ENCODE peak calls at places on chromosomes 7 and 10, in seven cellular contexts. D is AG04449; A is CD8-positive, alpha-beta T cell; P is Peyer's patch; O is GM13977; R is endothelial cell; K is heart right ventricle. G is an unnamed sample.

GRCh38 chr10:42754155-42755027 is 28.2 kb upstream of the BMS1 start:
- DNase-seq in O (peak), R (peak), A (no peak), D (no peak), P (no peak), K (peak), G (peak)

GRCh38 chr10:79430946-79431345 is 14.5 kb downstream of the ZCCHC24 start:
- DNase-seq in A (no peak), O (no peak), K (no peak), P (no peak), R (no peak), D (no peak), G (no peak)

GRCh38 chr10:48439031-48439430 is 132.6 kb downstream of the MAPK8 start:
- DNase-seq in D (no peak), R (no peak), P (no peak), O (no peak), A (no peak), K (no peak), G (no peak)

GRCh38 chr10:132867801-132868644 is 74.3 kb downstream of the CFAP46 start:
- DNase-seq in R (no peak), O (no peak), A (no peak), D (no peak), K (peak), P (no peak), G (no peak)

GRCh38 chr7:38673795-38674194 is 42.6 kb upstream of the AMPH start:
- DNase-seq in R (no peak), K (no peak), D (peak), A (no peak), P (no peak), O (no peak), G (no peak)

GRCh38 chr7:40482794-40483374 is 348.1 kb downstream of the SUGCT start:
- DNase-seq in P (no peak), O (no peak), R (no peak), K (no peak), A (no peak), D (no peak), G (no peak)

GRCh38 chr7:114418117-114418516 is 3.5 kb downstream of the FOXP2 start:
- DNase-seq in O (no peak), P (no peak), R (no peak), K (no peak), D (no peak), A (no peak), G (no peak)

GRCh38 chr7:82528577-82529305 is 85.2 kb upstream of the CACNA2D1 start:
- DNase-seq in R (no peak), K (no peak), P (no peak), O (no peak), A (no peak), D (no peak), G (no peak)

GRCh38 chr10:128463991-128464755 is 337.9 kb upstream of the MKI67 start:
- DNase-seq in D (peak), A (peak), P (no peak), O (no peak), R (peak), K (no peak), G (peak)

GRCh38 chr7:156759579-156760202 is 119.1 kb downstream of the RNF32 start:
- DNase-seq in A (no peak), P (no peak), R (no peak), K (no peak), D (no peak), O (no peak), G (no peak)

GRCh38 chr7:139699640-139700504 is 77.9 kb downstream of the HIPK2 start:
- DNase-seq in A (no peak), R (no peak), O (no peak), P (no peak), D (no peak), K (no peak), G (no peak)

GRCh38 chr7:35384761-35385700 is 131.1 kb upstream of the TBX20 start:
- DNase-seq in R (no peak), D (no peak), A (no peak), O (no peak), P (no peak), K (peak), G (no peak)

GRCh38 chr10:2037966-2038493 is 300.7 kb upstream of the ADARB2 start:
- DNase-seq in O (no peak), P (no peak), D (no peak), R (no peak), K (no peak), A (no peak), G (no peak)

GRCh38 chr10:125521721-125522680 is 161.0 kb downstream of the TEX36 start:
- DNase-seq in R (peak), O (no peak), D (no peak), A (no peak), K (no peak), P (no peak), G (no peak)

GRCh38 chr10:633279-634245 is 55.9 kb downstream of the DIP2C start:
- DNase-seq in D (no peak), R (no peak), A (no peak), O (no peak), K (no peak), P (no peak), G (no peak)

GRCh38 chr7:31788445-31788844 is 101.4 kb downstream of the PPP1R17 start:
- DNase-seq in O (no peak), D (no peak), P (no peak), A (no peak), R (no peak), K (no peak), G (no peak)

GRCh38 chr7:97128736-97129135 is 11.2 kb downstream of the SDHAF3 start:
- DNase-seq in P (no peak), R (no peak), A (no peak), O (no peak), K (no peak), D (no peak), G (no peak)

GRCh38 chr10:119211176-119211575 is 3.8 kb downstream of the GRK5 start:
- DNase-seq in P (no peak), O (no peak), D (peak), K (no peak), A (no peak), R (no peak), G (no peak)

GRCh38 chr10:76336213-76336963 is 905.0 kb downstream of the LRMDA start:
- DNase-seq in P (no peak), O (no peak), D (no peak), R (no peak), K (no peak), A (no peak), G (no peak)

GRCh38 chr10:20993387-20994170 is 96.5 kb upstream of the NEBL start:
- DNase-seq in A (no peak), R (no peak), P (no peak), O (no peak), D (no peak), K (no peak), G (no peak)

GRCh38 chr10:113704637-113705343 is 25.1 kb downstream of the CASP7 start:
- DNase-seq in A (no peak), D (no peak), P (no peak), O (peak), K (no peak), R (peak), G (no peak)

GRCh38 chr7:140010194-140010895 is 52.4 kb downstream of the PARP12 start:
- DNase-seq in P (no peak), K (no peak), A (no peak), D (no peak), R (no peak), O (no peak), G (no peak)

GRCh38 chr10:132385721-132386418 is 11.1 kb upstream of the PWWP2B start:
- DNase-seq in P (no peak), R (no peak), A (no peak), K (no peak), D (no peak), O (no peak), G (no peak)

GRCh38 chr7:137241655-137242054 is 101.9 kb downstream of the PTN start:
- DNase-seq in P (no peak), D (no peak), O (no peak), K (no peak), R (no peak), A (no peak), G (no peak)

GRCh38 chr10:35579726-35580420 is 25.3 kb upstream of the GJD4 start:
- DNase-seq in P (no peak), O (no peak), K (no peak), R (no peak), A (no peak), D (no peak), G (no peak)

GRCh38 chr7:139875821-139876241 is 46.8 kb downstream of the TBXAS1 start:
- DNase-seq in D (no peak), P (no peak), A (no peak), O (no peak), K (no peak), R (no peak), G (no peak)

GRCh38 chr7:66948480-66949109 is 27.6 kb downstream of the TMEM248 start:
- DNase-seq in K (no peak), O (no peak), P (no peak), A (no peak), R (no peak), D (no peak), G (no peak)

GRCh38 chr7:29113384-29114102 is 32.8 kb downstream of the CPVL start:
- DNase-seq in O (no peak), D (no peak), A (no peak), P (no peak), K (no peak), R (peak), G (no peak)

GRCh38 chr10:30284860-30285594 is 64.1 kb downstream of the MTPAP start:
- DNase-seq in K (no peak), O (peak), R (peak), D (no peak), A (no peak), P (no peak), G (no peak)

GRCh38 chr10:102608487-102608886 is 35.8 kb upstream of the TRIM8 start:
- DNase-seq in D (no peak), P (no peak), O (peak), R (no peak), K (no peak), A (no peak), G (no peak)
- TF ChIP-seq CTCF in D (no peak), P (no peak), O (peak), R (no peak), K (no peak), A (no peak), G (no peak)

GRCh38 chr7:127598318-127598717 is 4.8 kb downstream of the FSCN3 start:
- DNase-seq in P (no peak), D (no peak), O (no peak), A (no peak), K (no peak), R (peak), G (no peak)
- TF ChIP-seq CTCF in P (no peak), D (peak), O (peak), A (no peak), K (peak), R (peak), G (no peak)

GRCh38 chr7:73971701-73972341 is 56.2 kb upstream of the ELN start:
- DNase-seq in A (no peak), P (no peak), R (no peak), D (no peak), O (no peak), K (no peak), G (no peak)
- TF ChIP-seq CTCF in A (no peak), P (no peak), R (no peak), D (no peak), O (no peak), K (no peak), G (no peak)

GRCh38 chr10:104780165-104780564 is 139.1 kb downstream of the SORCS3 start:
- DNase-seq in O (no peak), R (no peak), D (no peak), A (no peak), P (no peak), K (no peak), G (no peak)

GRCh38 chr10:104780946-104781345 is 139.9 kb downstream of the SORCS3 start:
- DNase-seq in R (no peak), D (no peak), K (no peak), P (no peak), O (no peak), A (no peak), G (no peak)

GRCh38 chr10:104779701-104780100 is 138.6 kb downstream of the SORCS3 start:
- DNase-seq in A (no peak), P (no peak), D (no peak), R (no peak), K (no peak), O (no peak), G (no peak)

DNA sequence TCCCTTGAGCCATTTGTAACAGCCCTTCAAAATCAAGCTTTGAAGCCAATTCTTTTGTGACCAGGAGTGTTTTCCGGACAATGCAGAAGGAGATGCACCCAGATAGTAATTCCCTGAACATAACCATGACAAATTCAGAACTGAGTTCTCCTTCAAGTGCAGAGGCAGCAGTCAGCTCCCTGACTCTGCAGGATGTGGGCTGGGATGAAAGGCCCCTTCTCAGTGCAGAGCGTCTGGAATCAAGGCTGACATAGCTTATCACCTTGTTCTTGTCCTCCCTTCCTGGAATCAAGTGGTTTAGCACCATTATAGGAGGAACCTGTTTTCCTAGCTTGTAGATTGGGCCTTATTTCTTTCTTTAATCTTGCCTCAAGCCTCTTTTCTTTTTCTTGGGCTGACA is 143.4 kb downstream of the SORCS3 start:
- DNase-seq in D (no peak), A (no peak), R (no peak), O (no peak), P (no peak), K (no peak), G (no peak)
- TF ChIP-seq CTCF in D (no peak), A (no peak), R (no peak), O (no peak), P (no peak), K (no peak), G (no peak)

GRCh38 chr7:76513817-76514799 is 3.8 kb downstream of the UPK3B start:
- DNase-seq in A (no peak), O (no peak), R (no peak), K (no peak), D (no peak), P (no peak), G (no peak)

GRCh38 chr7:76506081-76506440 is 4.3 kb upstream of the UPK3B start:
- DNase-seq in P (no peak), D (no peak), R (no peak), K (no peak), A (no peak), O (no peak), G (no peak)

GRCh38 chr7:76507723-76508406 is 2.5 kb upstream of the UPK3B start:
- DNase-seq in D (no peak), P (no peak), K (no peak), R (no peak), O (no peak), A (no peak), G (no peak)

GRCh38 chr7:76512941-76513816 is 2.8 kb downstream of the UPK3B start:
- DNase-seq in A (no peak), O (no peak), R (peak), D (no peak), K (no peak), P (no peak), G (no peak)

DNA sequence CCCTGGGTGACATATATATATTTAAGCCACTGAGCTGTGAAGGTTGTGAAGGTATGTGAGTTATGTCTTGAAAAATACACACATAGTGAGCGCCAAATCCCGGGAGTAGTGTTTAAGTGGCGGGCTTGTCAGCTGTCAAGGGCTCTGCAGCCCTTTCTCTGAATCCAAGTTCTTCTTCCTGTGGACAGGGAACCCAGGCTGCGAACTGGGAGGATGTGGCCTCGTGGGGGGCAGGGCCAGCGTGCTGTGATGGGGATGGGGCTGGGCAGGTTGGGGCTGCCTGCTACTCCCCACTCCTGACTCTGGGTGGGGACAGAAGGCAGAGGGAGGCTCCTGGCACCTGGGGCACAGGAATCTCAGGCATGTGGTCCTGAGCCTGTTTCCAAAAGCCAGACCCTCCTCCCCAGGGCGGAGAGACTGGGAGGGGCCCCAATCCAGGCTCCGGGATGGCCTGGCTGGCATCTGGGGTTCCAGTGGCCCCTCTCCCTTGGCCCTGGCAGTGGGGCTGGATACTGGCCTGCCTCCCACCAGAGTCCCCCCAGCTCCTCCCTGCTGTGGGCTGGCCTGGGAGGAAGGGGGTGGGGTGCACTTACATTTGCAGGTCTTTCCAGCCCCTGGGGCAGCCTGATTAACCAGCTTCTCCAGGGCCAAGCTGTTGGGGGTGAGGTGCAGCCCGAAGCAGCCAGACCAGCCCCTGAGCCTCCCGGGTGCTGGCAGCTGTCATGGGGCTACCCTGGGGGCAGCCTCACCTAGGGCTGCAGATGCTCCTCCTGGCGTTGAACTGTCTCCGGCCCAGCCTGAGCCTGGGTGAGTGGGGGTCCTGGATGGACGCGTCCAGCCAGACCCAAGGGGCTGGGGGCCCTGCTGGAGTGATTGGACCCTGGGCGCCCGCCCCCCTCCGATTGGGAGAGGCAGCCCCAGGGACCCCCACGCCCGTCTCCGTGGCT is at the start of gene UPK3B:
- DNase-seq in O (no peak), K (no peak), A (no peak), R (no peak), D (no peak), P (no peak), G (no peak)
- TF ChIP-seq CTCF in O (no peak), K (no peak), A (no peak), R (no peak), D (no peak), P (no peak), G (no peak)

DNA sequence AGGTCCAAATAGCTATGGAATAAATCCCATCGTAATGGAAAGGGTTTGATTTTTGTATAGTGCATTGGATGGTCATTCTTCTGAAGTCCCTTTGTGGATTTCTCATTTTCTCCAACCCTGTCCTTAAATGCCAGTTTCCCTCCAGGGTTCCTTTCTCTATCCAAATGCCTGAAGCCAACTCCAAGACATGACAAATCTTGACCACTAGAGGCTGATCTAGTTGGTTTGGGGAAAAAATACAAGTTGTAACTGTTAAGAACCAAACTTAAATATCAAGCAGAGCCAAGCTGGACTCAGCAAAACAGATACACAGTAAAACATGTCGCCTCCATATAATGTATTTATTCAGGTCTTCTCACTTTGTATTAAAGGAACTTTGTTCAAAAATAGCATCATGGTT is 28.7 kb downstream of the FRMD4A start:
- DNase-seq in K (no peak), O (no peak), P (no peak), A (no peak), D (no peak), R (no peak), G (no peak)
- TF ChIP-seq CTCF in K (no peak), O (peak), P (no peak), A (no peak), D (peak), R (peak), G (no peak)

DNA sequence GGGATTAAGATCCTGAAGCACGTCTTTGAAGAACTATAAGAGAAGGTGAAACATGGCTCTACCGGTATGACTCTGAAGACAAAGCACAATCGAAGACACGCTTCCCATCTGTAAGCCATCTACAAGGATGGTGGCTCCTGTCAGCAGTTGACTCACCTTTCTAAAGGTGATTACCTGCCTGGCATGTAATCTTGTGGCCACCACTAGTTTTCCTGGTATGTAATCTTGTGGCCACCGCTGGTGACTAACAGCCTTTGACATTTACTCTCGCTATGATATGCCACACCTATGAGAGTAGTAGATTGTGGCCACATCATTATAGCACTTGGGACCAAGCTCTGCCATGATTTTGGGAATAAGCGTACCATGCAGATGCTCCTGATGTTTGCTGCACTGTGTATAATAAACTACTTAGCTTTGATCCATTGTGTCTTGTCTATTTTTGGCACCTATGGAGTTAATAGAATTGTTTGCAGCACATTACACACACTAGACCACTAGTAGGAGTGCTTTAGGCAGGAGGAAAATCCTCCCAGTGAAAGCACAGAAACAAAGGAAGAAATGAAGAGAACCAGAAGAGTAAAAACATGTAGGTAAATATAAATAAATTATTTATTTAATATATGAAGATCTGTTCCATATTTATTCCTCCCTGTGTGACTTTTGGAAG is 59.8 kb downstream of the VAX1 start:
- DNase-seq in K (no peak), A (no peak), O (no peak), P (no peak), D (no peak), R (no peak), G (no peak)
- TF ChIP-seq CTCF in K (no peak), A (no peak), O (no peak), P (no peak), D (no peak), R (no peak), G (no peak)

G was measured in activated B cell treated with CpG ODN at 0.5 μM for 24 hours.